ENCODE peak calls at places on chromosomes 3 and 15, in seven cellular contexts. Z is cardiac fibroblast, W is NCI-H1105, L is KG1, P is astrocyte of the cerebellum, Y is AML-193, E is Daoy. U is an unnamed sample.

GRCh38 chr3:189909573-189909972 is 211.1 kb downstream of the P3H2 start:
- DNase-seq in Z (peak), W (no peak), L (no peak), P (no peak), Y (no peak), E (no peak), U (no peak)

GRCh38 chr3:63639821-63640220 is 12.7 kb upstream of the SNTN start:
- DNase-seq in Z (no peak), W (no peak), L (no peak), P (no peak), Y (no peak), E (no peak), U (no peak)

GRCh38 chr3:195207731-195208130 is 63.2 kb downstream of the XXYLT1 start:
- DNase-seq in Z (no peak), W (no peak), L (no peak), P (no peak), Y (no peak), E (no peak), U (no peak)

GRCh38 chr3:122623430-122623829 is 46.0 kb downstream of the PARP15 start:
- DNase-seq in Z (no peak), W (no peak), L (no peak), P (no peak), Y (no peak), E (no peak), U (no peak)

GRCh38 chr15:101641134-101641764 is 10.9 kb downstream of the TM2D3 start:
- DNase-seq in Z (peak), W (peak), L (peak), P (peak), Y (peak), E (peak), U (peak)

GRCh38 chr15:96273317-96274086 is 57.0 kb upstream of the NR2F2 start:
- DNase-seq in Z (peak), W (no peak), L (no peak), P (peak), Y (no peak), E (peak), U (no peak)

GRCh38 chr3:59773970-59774369 is 724.1 kb upstream of the CFAP20DC start:
- DNase-seq in Z (no peak), W (no peak), L (no peak), P (no peak), Y (no peak), E (no peak), U (no peak)

GRCh38 chr3:114709102-114709501 is 415.3 kb downstream of the TIGIT start:
- DNase-seq in Z (peak), W (no peak), L (no peak), P (no peak), Y (peak), E (peak), U (peak)

GRCh38 chr3:45367451-45367850 is 20.9 kb upstream of the LARS2 start:
- DNase-seq in Z (peak), W (no peak), L (no peak), P (no peak), Y (no peak), E (no peak), U (no peak)

U was measured in HL-60.